ENCODE peak calls at places on chromosomes 4 and X, in nine cellular contexts. T is left lung, I is WERI-Rb-1, H is pancreas, E is cardiac muscle cell, U is foreskin fibroblast, R is IMR-90, P is AG04450, N is PC-3. F is an unnamed sample.
A peak's percentile ranks its signal among the peaks of the same experiment; 100 is the strongest.

GRCh38 chrX:95058815-95059214 is 1384.8 kb downstream of the FAM133A start:
- DNase-seq in T (no peak), I (no peak), H (no peak), E (no peak), U (no peak), R (peak; percentile 58), P (peak; percentile 13), N (peak; percentile 62), F (no peak)

GRCh38 chr4:82792912-82793649 is 5.5 kb downstream of the SCD5 start:
- DNase-seq in T (no peak), I (no peak), H (no peak), E (no peak), U (no peak), R (peak; percentile 26), P (no peak), N (no peak), F (no peak)

GRCh38 chr4:140374130-140374477 is 658 bp downstream of the SCOC start:
- DNase-seq in T (no peak), I (no peak), H (no peak), E (no peak), U (no peak), R (no peak), P (no peak), N (peak; percentile 34), F (no peak)

GRCh38 chr4:38950159-38950558 is 82.0 kb downstream of the TMEM156 start:
- DNase-seq in T (no peak), I (no peak), H (no peak), E (no peak), U (no peak), R (no peak), P (no peak), N (no peak), F (no peak)

GRCh38 chrX:135410861-135411627 is 10.7 kb upstream of the SMIM10L2A start:
- DNase-seq in T (no peak), I (no peak), H (peak; percentile 39), E (no peak), U (no peak), R (no peak), P (no peak), N (no peak), F (no peak)

GRCh38 chr4:152189451-152190179 is 346.3 kb downstream of the FBXW7 start:
- DNase-seq in T (no peak), I (no peak), H (no peak), E (no peak), U (no peak), R (no peak), P (no peak), N (no peak), F (no peak)

GRCh38 chr4:131347816-131348215 is 1801.3 kb upstream of the PCDH10 start:
- DNase-seq in T (no peak), I (no peak), H (no peak), E (no peak), U (no peak), R (no peak), P (no peak), N (no peak), F (no peak)

GRCh38 chr4:157291071-157291470 is 70.5 kb downstream of the GRIA2 start:
- DNase-seq in T (no peak), I (no peak), H (no peak), E (no peak), U (peak; percentile 15), R (no peak), P (no peak), N (peak; percentile 5), F (no peak)

GRCh38 chrX:22314211-22314610 is 41.5 kb downstream of the CBLL2 start:
- DNase-seq in T (no peak), I (no peak), H (no peak), E (no peak), U (no peak), R (no peak), P (no peak), N (peak; percentile 59), F (no peak)

GRCh38 chrX:65608021-65608420 is 59.4 kb upstream of the MSN start:
- DNase-seq in T (no peak), I (no peak), H (no peak), E (no peak), U (no peak), R (no peak), P (no peak), N (no peak), F (no peak)

GRCh38 chr4:48683784-48684666 is 96.1 kb downstream of the FRYL start:
- DNase-seq in T (no peak), I (no peak), H (no peak), E (no peak), U (no peak), R (no peak), P (no peak), N (no peak), F (no peak)

GRCh38 chr4:164731827-164732474 is 22.0 kb upstream of the SMIM31 start:
- DNase-seq in T (no peak), I (peak; percentile 79), H (peak; percentile 7), E (peak; percentile 67), U (peak; percentile 3), R (peak; percentile 28), P (no peak), N (peak; percentile 63), F (no peak)

GRCh38 chrX:40152173-40152705 is 54.5 kb upstream of the BCOR start:
- DNase-seq in T (no peak), I (no peak), H (no peak), E (no peak), U (no peak), R (no peak), P (no peak), N (peak; percentile 35), F (no peak)

GRCh38 chr4:84530449-84530848 is 31.4 kb upstream of the NKX6-1 start:
- DNase-seq in T (no peak), I (no peak), H (no peak), E (no peak), U (peak; percentile 34), R (peak; percentile 4), P (no peak), N (no peak), F (no peak)

GRCh38 chr4:59553063-59553738 is 1646.9 kb upstream of the ADGRL3 start:
- DNase-seq in T (no peak), I (no peak), H (no peak), E (no peak), U (peak; percentile 52), R (no peak), P (no peak), N (peak; percentile 88), F (no peak)

GRCh38 chr4:87268401-87268800 is 48.0 kb upstream of the KLHL8 start:
- DNase-seq in T (no peak), I (no peak), H (no peak), E (no peak), U (no peak), R (no peak), P (no peak), N (no peak), F (no peak)

GRCh38 chrX:20139966-20140365 is 1.7 kb downstream of the EIF1AX start:
- DNase-seq in T (no peak), I (no peak), H (no peak), E (no peak), U (peak; percentile 36), R (peak; percentile 59), P (no peak), N (peak; percentile 43), F (no peak)

DNA sequence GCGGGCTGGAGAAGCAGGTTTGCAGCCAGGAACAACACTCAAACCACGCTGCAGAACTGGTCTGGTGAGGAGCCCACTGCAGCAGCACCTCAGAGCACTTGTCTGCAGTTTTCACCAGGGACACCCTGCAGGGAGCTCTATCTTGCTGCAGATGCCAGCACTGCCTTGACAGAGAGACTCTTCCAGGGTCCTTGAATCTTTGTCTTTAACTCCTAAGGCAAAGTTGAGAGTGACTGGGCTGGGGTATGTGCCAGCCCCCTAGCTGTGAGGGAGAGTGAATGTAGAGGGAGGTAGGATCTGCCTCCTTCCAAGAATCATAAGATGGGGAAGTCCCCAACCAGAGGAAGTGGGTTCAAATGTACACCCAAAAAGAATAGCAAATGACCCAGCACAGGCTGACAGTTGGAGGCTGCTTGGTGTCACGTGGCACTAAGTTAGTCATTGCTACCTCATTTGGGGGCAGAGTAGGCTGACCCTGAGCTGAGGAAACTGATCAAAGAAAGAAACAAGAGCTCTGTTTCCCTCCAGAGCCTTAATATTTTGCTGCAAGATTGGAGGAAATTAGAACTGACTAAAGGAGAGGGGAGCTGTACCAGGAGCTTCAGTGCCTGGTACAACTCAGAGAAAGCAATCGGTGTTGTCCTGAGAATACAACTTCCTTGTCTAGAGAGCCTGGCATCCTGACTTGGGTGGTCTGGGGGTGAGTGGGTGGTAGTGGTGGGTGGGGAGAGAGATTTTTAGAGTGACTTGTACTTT is 28.2 kb upstream of the HUWE1 start:
- DNase-seq in T (peak; percentile 39), I (no peak), H (no peak), E (no peak), U (peak; percentile 31), R (peak; percentile 57), P (no peak), N (peak; percentile 89), F (no peak)
- TF ChIP-seq CTCF in T (no peak), I (no peak), H (no peak), E (no peak), U (no peak), R (no peak), P (no peak), N (peak; percentile 23), F (no peak)

DNA sequence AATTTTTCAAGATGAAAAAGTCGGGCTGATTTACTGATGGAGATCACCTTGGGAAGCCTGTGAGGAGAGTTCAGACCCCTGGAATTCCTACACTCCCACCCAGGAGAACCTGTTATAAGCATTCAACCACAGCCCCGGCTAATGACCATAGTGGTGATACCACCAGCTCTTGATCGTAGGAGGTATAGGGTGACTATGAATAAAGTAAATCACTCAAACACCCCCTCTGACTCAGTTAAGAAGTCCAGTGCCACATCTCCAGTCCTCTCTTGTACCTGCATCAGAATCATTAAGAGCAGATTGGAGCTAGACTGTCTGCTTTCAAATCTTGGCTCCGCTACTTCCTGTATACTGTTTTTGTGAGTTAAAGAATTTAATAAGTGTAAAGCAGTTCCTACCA is 565.0 kb upstream of the DIPK2B start:
- DNase-seq in T (no peak), I (no peak), H (no peak), E (no peak), U (no peak), R (no peak), P (no peak), N (peak; percentile 30), F (no peak)
- H3K4me3 ChIP-seq in T (no peak overlapping the region), I (no peak overlapping the region), H (no peak overlapping the region), E (no peak overlapping the region), U (peak overlapping the region; percentile 83), R (peak overlapping the region; percentile 27), P (peak overlapping the region; percentile 62), N (peak overlapping the region; percentile 87), F (no peak overlapping the region)

GRCh38 chr4:130025701-130026100 is 929.7 kb downstream of the C4orf33 start:
- DNase-seq in T (no peak), I (no peak), H (no peak), E (no peak), U (no peak), R (no peak), P (no peak), N (no peak), F (no peak)
- TF ChIP-seq CTCF in T (no peak), I (no peak), H (no peak), E (no peak), U (no peak), R (no peak), P (no peak), N (no peak), F (no peak)

DNA sequence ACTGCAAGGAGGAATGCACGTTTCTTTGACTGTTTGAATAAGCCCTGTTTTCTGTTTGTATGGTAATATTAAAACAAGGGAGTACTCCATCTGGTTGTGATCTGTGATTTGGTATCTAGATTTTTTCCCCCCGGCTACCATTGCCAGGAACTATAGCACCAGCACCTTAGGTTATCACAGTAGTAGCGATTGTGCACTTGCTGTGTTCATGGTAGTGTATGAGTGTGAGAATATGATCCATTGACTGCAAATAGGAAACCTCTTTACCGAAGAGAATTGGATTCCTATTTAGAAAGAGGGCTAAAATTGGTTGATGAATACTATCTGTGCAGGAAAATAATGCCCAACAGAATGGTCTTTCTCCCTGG is 69.9 kb downstream of the LARP7 start:
- DNase-seq in T (no peak), I (no peak), H (no peak), E (no peak), U (no peak), R (no peak), P (no peak), N (no peak), F (no peak)
- H3K4me3 ChIP-seq in T (no peak overlapping the region), I (peak overlapping the region; percentile 73), H (peak overlapping the region; percentile 54), E (peak overlapping the region; percentile 89), U (no peak overlapping the region), R (no peak overlapping the region), P (no peak overlapping the region), N (peak overlapping the region; percentile 60), F (peak overlapping the region; percentile 79)